ENCODE peak calls at places on chromosomes 4 and X, in five cellular contexts. One of them, this sample, is unnamed.
A peak's percentile ranks its signal among the peaks of the same experiment; 100 is the strongest.

GRCh38 chr4:52966781-52967180 is 104.7 kb downstream of the RASL11B start:
- DNase-seq in K562: no peak
- DNase-seq in HCT116: no peak
- DNase-seq in GM12878: no peak
- DNase-seq in SK-N-SH: no peak
- DNase-seq in this sample: no peak

GRCh38 chrX:149641432-149641831 is 9.8 kb upstream of the TMEM185A start:
- DNase-seq in GM12878: no peak
- DNase-seq in SK-N-SH: no peak
- DNase-seq in HCT116: no peak
- DNase-seq in K562: no peak
- DNase-seq in this sample: no peak

GRCh38 chr4:110480031-110480549 is 4.1 kb downstream of the ENPEP start:
- DNase-seq in GM12878: no peak
- DNase-seq in HCT116: no peak
- DNase-seq in SK-N-SH: no peak
- DNase-seq in K562: no peak
- DNase-seq in this sample: no peak

GRCh38 chr4:2835978-2836377 is 7.7 kb upstream of the ADD1 start:
- DNase-seq in HCT116: no peak
- DNase-seq in SK-N-SH: no peak
- DNase-seq in GM12878: no peak
- DNase-seq in K562: no peak
- DNase-seq in this sample: no peak

GRCh38 chrX:49208399-49208798 is 8.4 kb upstream of the SYP start:
- DNase-seq in K562: no peak
- DNase-seq in GM12878: no peak
- DNase-seq in HCT116: no peak
- DNase-seq in SK-N-SH: no peak
- DNase-seq in this sample: no peak

GRCh38 chrX:12011075-12011474 is 127.2 kb upstream of the FRMPD4 start:
- DNase-seq in HCT116: no peak
- DNase-seq in SK-N-SH: no peak
- DNase-seq in GM12878: no peak
- DNase-seq in K562: no peak
- DNase-seq in this sample: no peak

GRCh38 chr4:114043116-114043515 is 63.7 kb upstream of the ARSJ start:
- DNase-seq in SK-N-SH: no peak
- DNase-seq in K562: no peak
- DNase-seq in GM12878: no peak
- DNase-seq in HCT116: no peak
- DNase-seq in this sample: no peak

GRCh38 chr4:87560802-87561201 is 31.6 kb upstream of the SPARCL1 start:
- DNase-seq in HCT116: no peak
- DNase-seq in GM12878: no peak
- DNase-seq in K562: no peak
- DNase-seq in SK-N-SH: no peak
- DNase-seq in this sample: no peak

GRCh38 chr4:151854731-151855130 is 93.9 kb upstream of the GATB start:
- DNase-seq in K562: no peak
- DNase-seq in SK-N-SH: no peak
- DNase-seq in HCT116: no peak
- DNase-seq in GM12878: no peak
- DNase-seq in this sample: no peak

GRCh38 chr4:169160825-169161224 is 109.9 kb downstream of the SH3RF1 start:
- DNase-seq in HCT116: no peak
- DNase-seq in GM12878: no peak
- DNase-seq in SK-N-SH: no peak
- DNase-seq in K562: no peak
- DNase-seq in this sample: no peak

GRCh38 chrX:71296806-71297205 is 4.7 kb upstream of the ITGB1BP2 start:
- DNase-seq in GM12878: no peak
- DNase-seq in HCT116: no peak
- DNase-seq in K562: no peak
- DNase-seq in SK-N-SH: no peak
- DNase-seq in this sample: no peak

GRCh38 chrX:151505796-151506195 is 57.7 kb upstream of the PASD1 start:
- DNase-seq in GM12878: no peak
- DNase-seq in SK-N-SH: peak; percentile 4
- DNase-seq in K562: peak; percentile 19
- DNase-seq in HCT116: peak; percentile 8
- DNase-seq in this sample: peak; percentile 43

GRCh38 chrX:55340896-55341433 is 76.2 kb upstream of the PAGE3 start:
- DNase-seq in K562: no peak
- DNase-seq in HCT116: no peak
- DNase-seq in SK-N-SH: no peak
- DNase-seq in GM12878: no peak
- DNase-seq in this sample: no peak

GRCh38 chr4:180493299-180493698 is 1749.9 kb upstream of the TENM3 start:
- DNase-seq in HCT116: no peak
- DNase-seq in K562: no peak
- DNase-seq in GM12878: no peak
- DNase-seq in SK-N-SH: no peak
- DNase-seq in this sample: no peak

GRCh38 chr4:166174717-166175510 is 301.9 kb downstream of the TLL1 start:
- DNase-seq in GM12878: no peak
- DNase-seq in SK-N-SH: no peak
- DNase-seq in K562: no peak
- DNase-seq in HCT116: no peak
- DNase-seq in this sample: no peak

GRCh38 chr4:8391071-8391470 is 49.5 kb downstream of the ACOX3 start:
- DNase-seq in HCT116: no peak
- DNase-seq in SK-N-SH: no peak
- DNase-seq in K562: no peak
- DNase-seq in GM12878: no peak
- DNase-seq in this sample: no peak

GRCh38 chr4:124713213-124713592 is 671 bp upstream of the ANKRD50 start:
- DNase-seq in HCT116: peak; percentile 79
- DNase-seq in K562: peak; percentile 68
- DNase-seq in GM12878: no peak
- DNase-seq in SK-N-SH: peak; percentile 76
- DNase-seq in this sample: peak; percentile 37

GRCh38 chr4:16075061-16075460 is 8.8 kb downstream of the PROM1 start:
- DNase-seq in HCT116: no peak
- DNase-seq in GM12878: no peak
- DNase-seq in SK-N-SH: no peak
- DNase-seq in K562: no peak
- DNase-seq in this sample: no peak

GRCh38 chrX:12999422-12999821 is 24.5 kb downstream of the TMSB4X start:
- DNase-seq in HCT116: no peak
- DNase-seq in GM12878: no peak
- DNase-seq in K562: no peak
- DNase-seq in SK-N-SH: no peak
- DNase-seq in this sample: no peak

GRCh38 chr4:52091811-52092210 is 40.7 kb downstream of the SPATA18 start:
- DNase-seq in HCT116: no peak
- DNase-seq in K562: no peak
- DNase-seq in SK-N-SH: no peak
- DNase-seq in GM12878: no peak
- DNase-seq in this sample: no peak

GRCh38 chr4:98928131-98928504 is 815 bp downstream of the EIF4E start:
- DNase-seq in K562: peak; percentile 51
- DNase-seq in HCT116: peak; percentile 64
- DNase-seq in GM12878: no peak
- DNase-seq in SK-N-SH: peak; percentile 82
- DNase-seq in this sample: peak; percentile 30

GRCh38 chrX:109635151-109635550 is 10.2 kb upstream of the KCNE5 start:
- DNase-seq in GM12878: no peak
- DNase-seq in SK-N-SH: peak; percentile 32
- DNase-seq in K562: peak; percentile 24
- DNase-seq in HCT116: no peak
- DNase-seq in this sample: peak; percentile 10

GRCh38 chr4:13765535-13765934 is 138.0 kb upstream of the BOD1L1 start:
- DNase-seq in HCT116: no peak
- DNase-seq in GM12878: no peak
- DNase-seq in SK-N-SH: no peak
- DNase-seq in K562: no peak
- DNase-seq in this sample: no peak

GRCh38 chrX:136318166-136318565 is 17.4 kb downstream of the ADGRG4 start:
- DNase-seq in K562: no peak
- DNase-seq in SK-N-SH: no peak
- DNase-seq in HCT116: no peak
- DNase-seq in GM12878: no peak
- DNase-seq in this sample: no peak

GRCh38 chrX:38939067-38939466 is 137.8 kb downstream of the MID1IP1 start:
- DNase-seq in GM12878: no peak
- DNase-seq in SK-N-SH: no peak
- DNase-seq in K562: no peak
- DNase-seq in HCT116: no peak
- DNase-seq in this sample: no peak

GRCh38 chrX:120604359-120604782 is 470 bp downstream of the MCTS1 start:
- DNase-seq in GM12878: no peak
- DNase-seq in SK-N-SH: peak; percentile 55
- DNase-seq in HCT116: no peak
- DNase-seq in K562: peak; percentile 36
- DNase-seq in this sample: no peak

GRCh38 chr4:76984788-76985211 is 35.2 kb downstream of the SEPTIN11 start:
- DNase-seq in HCT116: no peak
- DNase-seq in SK-N-SH: peak; percentile 42
- DNase-seq in K562: no peak
- DNase-seq in GM12878: no peak
- DNase-seq in this sample: no peak

GRCh38 chr4:180932365-180933001 is 1310.7 kb upstream of the TENM3 start:
- DNase-seq in K562: no peak
- DNase-seq in GM12878: no peak
- DNase-seq in HCT116: no peak
- DNase-seq in SK-N-SH: no peak
- DNase-seq in this sample: no peak

GRCh38 chr4:77852892-77853495 is 9.6 kb upstream of the MRPL1 start:
- DNase-seq in HCT116: no peak
- DNase-seq in SK-N-SH: no peak
- DNase-seq in GM12878: peak; percentile 13
- DNase-seq in K562: no peak
- DNase-seq in this sample: no peak

GRCh38 chrX:45309096-45309495 is 108.4 kb upstream of the DIPK2B start:
- DNase-seq in HCT116: no peak
- DNase-seq in GM12878: no peak
- DNase-seq in SK-N-SH: no peak
- DNase-seq in K562: no peak
- DNase-seq in this sample: no peak

GRCh38 chrX:115561605-115562491 is 874 bp downstream of the PLS3 start:
- DNase-seq in K562: no peak
- DNase-seq in SK-N-SH: peak; percentile 77
- DNase-seq in GM12878: no peak
- DNase-seq in HCT116: no peak
- DNase-seq in this sample: no peak

GRCh38 chr4:176478076-176478475 is 158.3 kb downstream of the SPCS3 start:
- DNase-seq in GM12878: no peak
- DNase-seq in K562: no peak
- DNase-seq in SK-N-SH: no peak
- DNase-seq in HCT116: no peak
- DNase-seq in this sample: no peak

GRCh38 chr4:140595065-140595464 is 26.3 kb upstream of the UCP1 start:
- DNase-seq in GM12878: no peak
- DNase-seq in SK-N-SH: no peak
- DNase-seq in HCT116: peak; percentile 37
- DNase-seq in K562: no peak
- DNase-seq in this sample: peak; percentile 73

GRCh38 chrX:16870861-16871584 is 861 bp upstream of the RBBP7 start:
- DNase-seq in GM12878: no peak
- DNase-seq in K562: no peak
- DNase-seq in HCT116: no peak
- DNase-seq in SK-N-SH: peak; percentile 29
- DNase-seq in this sample: no peak

GRCh38 chrX:16868920-16869319 is 1.2 kb downstream of the RBBP7 start:
- DNase-seq in HCT116: no peak
- DNase-seq in SK-N-SH: no peak
- DNase-seq in GM12878: no peak
- DNase-seq in K562: no peak
- DNase-seq in this sample: no peak

GRCh38 chrX:16870095-16870860 is at the start of gene RBBP7:
- DNase-seq in K562: peak; percentile 94
- DNase-seq in GM12878: peak; percentile 57
- DNase-seq in SK-N-SH: peak; percentile 98
- DNase-seq in HCT116: peak; percentile 67
- DNase-seq in this sample: peak; percentile 76

GRCh38 chrX:16867947-16868346 is 2.2 kb downstream of the RBBP7 start:
- DNase-seq in SK-N-SH: no peak
- DNase-seq in HCT116: no peak
- DNase-seq in K562: no peak
- DNase-seq in GM12878: no peak
- DNase-seq in this sample: no peak

GRCh38 chrX:16869393-16870094 is 618 bp downstream of the RBBP7 start:
- DNase-seq in GM12878: no peak
- DNase-seq in HCT116: no peak
- DNase-seq in SK-N-SH: peak; percentile 77
- DNase-seq in K562: peak; percentile 60
- DNase-seq in this sample: no peak
- TF ChIP-seq JUND in GM12878: no peak
- TF ChIP-seq JUND in HCT116: no peak
- TF ChIP-seq JUND in SK-N-SH: no peak
- TF ChIP-seq JUND in K562: no peak
- TF ChIP-seq JUND in this sample: no peak

GRCh38 chr4:73417342-73417741 is 13.3 kb downstream of the ALB start:
- DNase-seq in SK-N-SH: no peak
- DNase-seq in K562: no peak
- DNase-seq in GM12878: no peak
- DNase-seq in HCT116: no peak
- DNase-seq in this sample: no peak
- TF ChIP-seq JUND in SK-N-SH: no peak
- TF ChIP-seq JUND in K562: no peak
- TF ChIP-seq JUND in GM12878: no peak
- TF ChIP-seq JUND in HCT116: no peak
- TF ChIP-seq JUND in this sample: no peak

GRCh38 chr4:146389561-146389960 is 132.2 kb downstream of the SLC10A7 start:
- DNase-seq in SK-N-SH: no peak
- DNase-seq in K562: no peak
- DNase-seq in HCT116: no peak
- DNase-seq in GM12878: no peak
- DNase-seq in this sample: no peak
- TF ChIP-seq JUND in SK-N-SH: no peak
- TF ChIP-seq JUND in K562: no peak
- TF ChIP-seq JUND in HCT116: no peak
- TF ChIP-seq JUND in GM12878: no peak
- TF ChIP-seq JUND in this sample: no peak

DNA sequence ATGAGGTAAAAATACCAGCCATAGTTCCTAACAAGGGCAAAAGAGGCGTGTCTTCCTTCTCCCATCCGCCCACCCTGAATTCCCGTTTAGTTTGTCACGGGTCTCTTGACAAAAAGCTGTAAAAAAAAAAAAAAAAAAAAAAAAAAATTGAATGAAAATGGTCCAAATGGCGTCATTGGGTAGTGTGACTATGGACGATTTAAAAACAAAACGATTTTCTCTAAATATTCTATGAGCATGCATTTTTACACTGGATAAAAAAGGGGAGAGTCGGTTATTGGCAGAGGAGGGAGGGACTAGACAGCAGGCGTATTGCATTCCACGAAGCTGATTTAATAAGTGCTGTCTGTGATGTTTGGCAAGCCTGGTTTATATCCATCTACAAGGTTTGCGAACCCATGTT is at the start of gene FAM133A:
- DNase-seq in GM12878: no peak
- DNase-seq in K562: no peak
- DNase-seq in HCT116: no peak
- DNase-seq in SK-N-SH: peak; percentile 28
- DNase-seq in this sample: no peak
- TF ChIP-seq JUND in GM12878: no peak
- TF ChIP-seq JUND in K562: no peak
- TF ChIP-seq JUND in HCT116: no peak
- TF ChIP-seq JUND in SK-N-SH: no peak
- TF ChIP-seq JUND in this sample: no peak